ENCODE peak calls at places on chromosomes 3 and 15, in seven cellular contexts. J is cardiac muscle cell, G is A549, L is suprapubic skin, B is tibial nerve, Q is IMR-90, O is AG09319. A is an unnamed sample.

GRCh38 chr3:159196316-159196715 is 394.5 kb downstream of the MFSD1 start:
- DNase-seq in J (no peak), G (no peak), L (no peak), B (no peak), Q (no peak), O (no peak), A (no peak)

GRCh38 chr3:118882353-118882947 is 152.2 kb downstream of the IGSF11 start:
- DNase-seq in J (peak; percentile 81), G (peak; percentile 75), L (no peak), B (peak; percentile 60), Q (peak; percentile 55), O (peak; percentile 29), A (peak; percentile 84)

GRCh38 chr3:31265646-31266423 is 266.9 kb upstream of the STT3B start:
- DNase-seq in J (no peak), G (no peak), L (no peak), B (no peak), Q (no peak), O (no peak), A (no peak)

GRCh38 chr3:24185738-24186384 is 240.8 kb downstream of the NR1D2 start:
- DNase-seq in J (peak; percentile 66), G (peak; percentile 74), L (no peak), B (no peak), Q (peak; percentile 57), O (no peak), A (no peak)

GRCh38 chr3:139534992-139535879 is 4.3 kb downstream of the RBP1 start:
- DNase-seq in J (peak; percentile 83), G (no peak), L (no peak), B (no peak), Q (peak; percentile 79), O (peak; percentile 44), A (no peak)

GRCh38 chr15:27046891-27047290 is 75.9 kb downstream of the GABRG3 start:
- DNase-seq in J (no peak), G (no peak), L (no peak), B (no peak), Q (no peak), O (no peak), A (no peak)

GRCh38 chr15:89196994-89197393 is 24.4 kb downstream of the RLBP1 start:
- DNase-seq in J (no peak), G (no peak), L (peak; percentile 55), B (no peak), Q (no peak), O (no peak), A (no peak)

GRCh38 chr15:29636140-29636539 is 186.1 kb downstream of the TJP1 start:
- DNase-seq in J (no peak), G (no peak), L (no peak), B (no peak), Q (no peak), O (no peak), A (no peak)

GRCh38 chr15:76058714-76059319 is 968 bp upstream of the TMEM266 start:
- DNase-seq in J (peak; percentile 42), G (peak; percentile 68), L (no peak), B (no peak), Q (no peak), O (no peak), A (no peak)

GRCh38 chr3:133983576-133984560 is 45.9 kb downstream of the SLCO2A1 start:
- DNase-seq in J (no peak), G (no peak), L (no peak), B (no peak), Q (no peak), O (no peak), A (no peak)

GRCh38 chr15:49415638-49416037 is 7.4 kb upstream of the FGF7 start:
- DNase-seq in J (no peak), G (no peak), L (no peak), B (no peak), Q (peak; percentile 97), O (peak; percentile 48), A (no peak)

GRCh38 chr3:48409291-48410201 is 20.3 kb downstream of the PLXNB1 start:
- DNase-seq in J (no peak), G (no peak), L (peak; percentile 61), B (peak; percentile 11), Q (no peak), O (no peak), A (peak; percentile 10)

GRCh38 chr3:174168026-174168425 is 691.1 kb upstream of the NAALADL2 start:
- DNase-seq in J (no peak), G (no peak), L (no peak), B (no peak), Q (no peak), O (no peak), A (no peak)

GRCh38 chr3:118936811-118937210 is 97.8 kb downstream of the IGSF11 start:
- DNase-seq in J (no peak), G (peak; percentile 16), L (no peak), B (no peak), Q (no peak), O (no peak), A (no peak)

GRCh38 chr15:38554354-38554753 is 10.3 kb downstream of the RASGRP1 start:
- DNase-seq in J (no peak), G (no peak), L (no peak), B (no peak), Q (peak; percentile 82), O (no peak), A (no peak)

GRCh38 chr3:39279745-39280517 is at the start of gene CX3CR1:
- DNase-seq in J (peak; percentile 31), G (no peak), L (no peak), B (no peak), Q (no peak), O (no peak), A (no peak)

GRCh38 chr3:64267774-64268604 is 42.7 kb upstream of the PRICKLE2 start:
- DNase-seq in J (peak; percentile 79), G (no peak), L (peak; percentile 75), B (peak; percentile 39), Q (peak; percentile 68), O (no peak), A (no peak)

GRCh38 chr3:151037746-151038145 is 47.7 kb upstream of the MED12L start:
- DNase-seq in J (no peak), G (peak; percentile 41), L (no peak), B (no peak), Q (peak; percentile 97), O (peak; percentile 66), A (no peak)

GRCh38 chr15:43406808-43407207 is 35.9 kb downstream of the TUBGCP4 start:
- DNase-seq in J (no peak), G (no peak), L (no peak), B (no peak), Q (no peak), O (no peak), A (no peak)

GRCh38 chr3:71857926-71858325 is 73.0 kb upstream of the PROK2 start:
- DNase-seq in J (no peak), G (no peak), L (no peak), B (no peak), Q (no peak), O (no peak), A (no peak)

GRCh38 chr3:127628788-127629456 is at the start of gene PODXL2:
- DNase-seq in J (peak; percentile 87), G (peak; percentile 47), L (no peak), B (no peak), Q (peak; percentile 52), O (peak; percentile 12), A (no peak)

DNA sequence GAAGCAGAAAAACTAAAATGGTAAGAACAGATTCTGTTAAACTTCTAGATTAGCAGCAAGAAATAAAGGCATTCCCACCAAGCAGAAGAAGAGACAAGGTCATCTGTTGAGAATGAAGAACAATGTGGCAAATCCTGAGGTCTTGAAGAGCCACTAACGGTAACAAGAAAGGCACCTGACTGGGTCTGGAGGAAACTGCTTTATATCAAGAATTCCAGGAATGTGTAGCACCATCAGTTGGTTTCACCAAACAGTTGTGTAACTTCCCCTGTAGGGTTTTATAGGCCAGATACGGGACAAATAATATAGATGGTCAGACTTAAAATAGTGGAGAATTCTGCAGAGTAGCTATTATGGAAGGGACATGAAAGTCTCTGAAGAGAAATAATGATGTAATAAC is 57.3 kb downstream of the ACAP2 start:
- DNase-seq in J (peak; percentile 38), G (peak; percentile 15), L (no peak), B (no peak), Q (peak; percentile 23), O (no peak), A (no peak)
- TF ChIP-seq CTCF in J (no peak), G (no peak), L (no peak), B (no peak), Q (no peak), O (no peak), A (no peak)

GRCh38 chr15:86178845-86179244 is 99.2 kb downstream of the AGBL1 start:
- DNase-seq in J (no peak), G (peak; percentile 7), L (no peak), B (no peak), Q (no peak), O (no peak), A (no peak)
- TF ChIP-seq CTCF in J (no peak), G (no peak), L (no peak), B (no peak), Q (no peak), O (no peak), A (no peak)

DNA sequence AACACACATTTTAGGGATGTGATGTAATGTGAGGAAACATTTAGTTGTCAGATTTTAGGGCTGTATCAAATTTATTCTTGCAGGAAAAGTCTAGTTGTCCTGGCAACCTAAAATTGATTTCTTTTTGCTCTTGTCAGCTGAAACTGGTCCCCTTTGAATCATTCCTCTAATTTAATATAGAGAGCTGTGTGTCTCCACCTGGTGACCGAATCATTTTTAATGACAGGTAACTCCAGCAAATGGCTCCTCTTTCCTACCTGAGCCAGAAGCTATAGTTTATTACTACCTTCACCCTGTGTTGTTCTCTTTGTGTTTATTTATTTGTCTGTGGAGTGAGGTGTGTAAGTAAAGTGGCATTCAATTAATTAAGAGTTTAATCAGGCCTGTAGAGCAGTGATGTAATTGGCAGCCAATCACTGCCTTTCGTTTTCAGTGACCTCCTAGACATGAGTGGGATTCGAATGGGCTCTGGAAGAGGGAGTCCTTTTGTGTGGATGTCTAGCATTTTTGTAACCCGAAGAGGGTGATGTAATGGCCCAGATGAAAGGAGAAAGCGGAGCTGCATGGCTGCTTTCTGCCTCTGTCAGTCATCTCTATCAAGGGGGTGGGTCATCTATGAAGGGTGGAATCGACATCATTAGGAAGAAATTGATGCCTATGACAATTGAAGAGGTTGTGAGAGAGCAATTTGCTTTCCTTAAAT is 125.9 kb downstream of the LPP start:
- DNase-seq in J (no peak), G (no peak), L (no peak), B (no peak), Q (peak; percentile 49), O (no peak), A (no peak)
- TF ChIP-seq CTCF in J (no peak), G (no peak), L (no peak), B (no peak), Q (no peak), O (no peak), A (no peak)

DNA sequence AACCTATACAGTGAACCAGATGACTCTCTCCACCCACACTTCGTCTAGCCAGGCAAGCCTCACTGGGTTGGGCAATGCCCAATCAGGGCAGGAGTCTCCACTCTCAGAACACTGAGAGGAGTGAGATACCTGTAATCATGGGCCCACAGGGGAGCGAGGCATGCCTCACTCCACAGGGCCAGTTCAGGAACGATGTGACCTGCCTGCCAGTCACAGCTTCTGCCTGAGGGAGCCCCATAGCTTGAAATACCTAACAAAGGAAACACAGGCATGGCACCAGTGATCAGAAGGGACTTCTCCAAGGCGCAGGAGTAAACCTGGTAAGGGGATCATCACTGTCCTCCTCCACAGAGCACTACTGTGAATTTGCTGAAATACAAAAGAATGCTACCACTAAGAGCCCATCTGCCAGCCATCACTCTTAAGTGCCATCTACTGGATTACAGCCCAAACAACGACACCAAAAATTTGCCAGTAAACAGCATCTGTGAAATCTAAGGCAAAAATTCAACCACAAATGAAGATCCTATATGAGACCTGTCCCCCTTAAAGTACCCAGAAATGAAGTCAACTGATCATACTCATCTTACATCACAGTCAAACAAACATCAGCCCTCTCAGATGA is 689.9 kb upstream of the SEMA6D start:
- DNase-seq in J (no peak), G (no peak), L (no peak), B (no peak), Q (no peak), O (no peak), A (no peak)
- TF ChIP-seq CTCF in J (no peak), G (no peak), L (no peak), B (no peak), Q (no peak), O (no peak), A (no peak)